ENCODE peak calls at places on chromosomes 2 and 18, in ten cellular contexts. One of them, this sample, is unnamed. For H3K4me1, the result is how much of the 10 kb centered on the place peaks cover.

GRCh38 chr2:73700111-73700510 is 37.0 kb downstream of the TPRKB start:
- DNase-seq in GM23248: no peak
- DNase-seq in spleen: no peak
- DNase-seq in astrocyte: no peak
- DNase-seq in aorta: no peak
- DNase-seq in CD8-positive, alpha-beta T cell: no peak
- DNase-seq in heart right ventricle: no peak
- DNase-seq in neuronal stem cell: no peak
- DNase-seq in neural progenitor cell: no peak
- DNase-seq in hepatocyte: no peak
- DNase-seq in this sample: no peak

GRCh38 chr18:50454379-50455005 is 79.6 kb downstream of the SKA1 start:
- DNase-seq in GM23248: no peak
- DNase-seq in spleen: no peak
- DNase-seq in astrocyte: no peak
- DNase-seq in aorta: no peak
- DNase-seq in CD8-positive, alpha-beta T cell: no peak
- DNase-seq in heart right ventricle: no peak
- DNase-seq in neuronal stem cell: no peak
- DNase-seq in neural progenitor cell: peak
- DNase-seq in hepatocyte: no peak
- DNase-seq in this sample: peak

GRCh38 chr2:73075477-73076373 is 4.2 kb upstream of the SFXN5 start:
- DNase-seq in GM23248: no peak
- DNase-seq in spleen: peak
- DNase-seq in astrocyte: peak
- DNase-seq in aorta: peak
- DNase-seq in CD8-positive, alpha-beta T cell: no peak
- DNase-seq in heart right ventricle: peak
- DNase-seq in neuronal stem cell: no peak
- DNase-seq in neural progenitor cell: no peak
- DNase-seq in hepatocyte: no peak
- DNase-seq in this sample: no peak

GRCh38 chr18:22293417-22293816 is 124.0 kb downstream of the GATA6 start:
- DNase-seq in GM23248: peak
- DNase-seq in spleen: no peak
- DNase-seq in astrocyte: peak
- DNase-seq in aorta: no peak
- DNase-seq in CD8-positive, alpha-beta T cell: no peak
- DNase-seq in heart right ventricle: no peak
- DNase-seq in neuronal stem cell: no peak
- DNase-seq in neural progenitor cell: no peak
- DNase-seq in hepatocyte: no peak
- DNase-seq in this sample: no peak

GRCh38 chr2:68193774-68194372 is 36.2 kb downstream of the PNO1 start:
- DNase-seq in GM23248: peak
- DNase-seq in spleen: no peak
- DNase-seq in astrocyte: peak
- DNase-seq in aorta: no peak
- DNase-seq in CD8-positive, alpha-beta T cell: no peak
- DNase-seq in heart right ventricle: no peak
- DNase-seq in neuronal stem cell: no peak
- DNase-seq in neural progenitor cell: no peak
- DNase-seq in hepatocyte: no peak
- DNase-seq in this sample: no peak

GRCh38 chr2:190679391-190679790 is 30.5 kb downstream of the NAB1 start:
- DNase-seq in GM23248: no peak
- DNase-seq in spleen: no peak
- DNase-seq in astrocyte: no peak
- DNase-seq in aorta: no peak
- DNase-seq in CD8-positive, alpha-beta T cell: no peak
- DNase-seq in heart right ventricle: no peak
- DNase-seq in neuronal stem cell: no peak
- DNase-seq in neural progenitor cell: no peak
- DNase-seq in hepatocyte: no peak
- DNase-seq in this sample: no peak

GRCh38 chr18:48006415-48007175 is 76.1 kb upstream of the SMAD2 start:
- DNase-seq in GM23248: no peak
- DNase-seq in spleen: no peak
- DNase-seq in astrocyte: no peak
- DNase-seq in aorta: no peak
- DNase-seq in CD8-positive, alpha-beta T cell: no peak
- DNase-seq in heart right ventricle: no peak
- DNase-seq in neuronal stem cell: no peak
- DNase-seq in neural progenitor cell: no peak
- DNase-seq in hepatocyte: no peak
- DNase-seq in this sample: no peak

GRCh38 chr18:12015697-12016062 is 34.4 kb downstream of the IMPA2 start:
- DNase-seq in GM23248: peak
- DNase-seq in spleen: peak
- DNase-seq in astrocyte: peak
- DNase-seq in aorta: peak
- DNase-seq in CD8-positive, alpha-beta T cell: no peak
- DNase-seq in heart right ventricle: peak
- DNase-seq in neuronal stem cell: no peak
- DNase-seq in neural progenitor cell: no peak
- DNase-seq in hepatocyte: no peak
- DNase-seq in this sample: no peak

GRCh38 chr2:212683346-212683745 is 144.7 kb upstream of the ERBB4 start:
- DNase-seq in GM23248: peak
- DNase-seq in spleen: no peak
- DNase-seq in astrocyte: peak
- DNase-seq in aorta: no peak
- DNase-seq in CD8-positive, alpha-beta T cell: no peak
- DNase-seq in heart right ventricle: no peak
- DNase-seq in neuronal stem cell: no peak
- DNase-seq in neural progenitor cell: no peak
- DNase-seq in hepatocyte: no peak
- DNase-seq in this sample: no peak

GRCh38 chr18:62332964-62333695 is 8.0 kb downstream of the TNFRSF11A start:
- DNase-seq in GM23248: no peak
- DNase-seq in spleen: no peak
- DNase-seq in astrocyte: no peak
- DNase-seq in aorta: no peak
- DNase-seq in CD8-positive, alpha-beta T cell: no peak
- DNase-seq in heart right ventricle: no peak
- DNase-seq in neuronal stem cell: no peak
- DNase-seq in neural progenitor cell: no peak
- DNase-seq in hepatocyte: no peak
- DNase-seq in this sample: no peak

DNA sequence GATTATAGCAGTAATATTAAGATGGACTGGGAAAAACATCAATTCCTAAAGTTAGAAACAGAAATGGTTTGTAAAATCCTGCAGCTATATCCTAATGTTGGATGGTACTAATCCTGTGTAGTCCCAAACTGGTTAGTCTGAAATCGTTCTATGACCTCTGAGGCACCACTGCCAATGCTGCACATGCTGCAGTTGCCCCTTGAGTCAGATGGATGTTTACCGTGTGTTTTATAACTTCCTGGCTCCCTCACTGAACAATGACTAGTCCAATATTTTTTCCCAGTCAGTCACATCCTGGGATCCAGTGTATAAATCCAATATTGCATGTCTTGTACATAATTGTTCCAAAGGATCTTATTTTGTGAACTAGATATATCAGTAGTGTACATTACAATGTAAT is 226.7 kb upstream of the PKDCC start:
- DNase-seq in GM23248: no peak
- DNase-seq in spleen: no peak
- DNase-seq in astrocyte: no peak
- DNase-seq in aorta: no peak
- DNase-seq in CD8-positive, alpha-beta T cell: no peak
- DNase-seq in heart right ventricle: no peak
- DNase-seq in neuronal stem cell: no peak
- DNase-seq in neural progenitor cell: no peak
- DNase-seq in hepatocyte: no peak
- DNase-seq in this sample: no peak
- H3K4me1 ChIP-seq in GM23248: under half
- H3K4me1 ChIP-seq in spleen: under half
- H3K4me1 ChIP-seq in astrocyte: under half
- H3K4me1 ChIP-seq in aorta: under half
- H3K4me1 ChIP-seq in CD8-positive, alpha-beta T cell: under half
- H3K4me1 ChIP-seq in heart right ventricle: under half
- H3K4me1 ChIP-seq in neuronal stem cell: under half
- H3K4me1 ChIP-seq in neural progenitor cell: under half
- H3K4me1 ChIP-seq in hepatocyte: under half
- H3K4me1 ChIP-seq in this sample: under half

GRCh38 chr2:128538401-128538800 is 219.7 kb upstream of the HS6ST1 start:
- DNase-seq in GM23248: no peak
- DNase-seq in spleen: peak
- DNase-seq in astrocyte: no peak
- DNase-seq in aorta: no peak
- DNase-seq in CD8-positive, alpha-beta T cell: no peak
- DNase-seq in heart right ventricle: no peak
- DNase-seq in neuronal stem cell: no peak
- DNase-seq in neural progenitor cell: no peak
- DNase-seq in hepatocyte: no peak
- DNase-seq in this sample: no peak
- H3K4me3 ChIP-seq in GM23248: no peak
- H3K4me3 ChIP-seq in spleen: no peak
- H3K4me3 ChIP-seq in astrocyte: no peak
- H3K4me3 ChIP-seq in aorta: no peak
- H3K4me3 ChIP-seq in CD8-positive, alpha-beta T cell: no peak
- H3K4me3 ChIP-seq in heart right ventricle: no peak
- H3K4me3 ChIP-seq in neuronal stem cell: peak
- H3K4me3 ChIP-seq in neural progenitor cell: no peak
- H3K4me3 ChIP-seq in hepatocyte: no peak
- H3K4me3 ChIP-seq in this sample: no peak

GRCh38 chr2:165467921-165468320 is 1.6 kb upstream of the CSRNP3 start:
- DNase-seq in GM23248: no peak
- DNase-seq in spleen: no peak
- DNase-seq in astrocyte: no peak
- DNase-seq in aorta: no peak
- DNase-seq in CD8-positive, alpha-beta T cell: no peak
- DNase-seq in heart right ventricle: no peak
- DNase-seq in neuronal stem cell: no peak
- DNase-seq in neural progenitor cell: no peak
- DNase-seq in hepatocyte: no peak
- DNase-seq in this sample: peak

GRCh38 chr2:165469417-165469816 is at the start of gene CSRNP3:
- DNase-seq in GM23248: peak
- DNase-seq in spleen: no peak
- DNase-seq in astrocyte: peak
- DNase-seq in aorta: no peak
- DNase-seq in CD8-positive, alpha-beta T cell: no peak
- DNase-seq in heart right ventricle: peak
- DNase-seq in neuronal stem cell: peak
- DNase-seq in neural progenitor cell: peak
- DNase-seq in hepatocyte: peak
- DNase-seq in this sample: peak

GRCh38 chr2:165471349-165471975 is 2.0 kb downstream of the CSRNP3 start:
- DNase-seq in GM23248: no peak
- DNase-seq in spleen: no peak
- DNase-seq in astrocyte: peak
- DNase-seq in aorta: no peak
- DNase-seq in CD8-positive, alpha-beta T cell: no peak
- DNase-seq in heart right ventricle: no peak
- DNase-seq in neuronal stem cell: no peak
- DNase-seq in neural progenitor cell: no peak
- DNase-seq in hepatocyte: no peak
- DNase-seq in this sample: no peak

GRCh38 chr2:165466386-165466785 is 3.1 kb upstream of the CSRNP3 start:
- DNase-seq in GM23248: no peak
- DNase-seq in spleen: no peak
- DNase-seq in astrocyte: no peak
- DNase-seq in aorta: no peak
- DNase-seq in CD8-positive, alpha-beta T cell: no peak
- DNase-seq in heart right ventricle: no peak
- DNase-seq in neuronal stem cell: no peak
- DNase-seq in neural progenitor cell: no peak
- DNase-seq in hepatocyte: no peak
- DNase-seq in this sample: no peak

DNA sequence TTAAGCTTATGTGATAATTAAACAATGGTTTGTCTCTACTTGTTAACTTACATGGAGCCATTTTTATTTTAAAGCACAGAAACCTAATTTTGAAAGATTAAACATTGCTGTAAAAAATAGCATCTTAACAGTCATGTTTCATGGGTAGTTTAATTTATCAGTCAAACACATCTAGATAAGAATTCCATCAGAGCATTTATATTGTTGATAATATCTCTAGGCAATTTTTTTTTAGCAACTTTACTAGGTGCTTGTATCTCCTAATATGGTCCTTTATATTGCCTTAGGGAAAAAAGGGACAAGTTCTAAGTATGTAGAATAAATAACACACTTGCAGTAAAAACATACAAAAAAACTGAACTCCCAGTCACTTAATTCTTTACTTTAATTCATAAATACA is 853 bp downstream of the CSRNP3 start:
- DNase-seq in GM23248: no peak
- DNase-seq in spleen: no peak
- DNase-seq in astrocyte: no peak
- DNase-seq in aorta: no peak
- DNase-seq in CD8-positive, alpha-beta T cell: no peak
- DNase-seq in heart right ventricle: no peak
- DNase-seq in neuronal stem cell: no peak
- DNase-seq in neural progenitor cell: no peak
- DNase-seq in hepatocyte: no peak
- DNase-seq in this sample: no peak
- H3K4me1 ChIP-seq in GM23248: under half
- H3K4me1 ChIP-seq in spleen: under half
- H3K4me1 ChIP-seq in astrocyte: under half
- H3K4me1 ChIP-seq in aorta: under half
- H3K4me1 ChIP-seq in CD8-positive, alpha-beta T cell: under half
- H3K4me1 ChIP-seq in heart right ventricle: under half
- H3K4me1 ChIP-seq in neuronal stem cell: under half
- H3K4me1 ChIP-seq in neural progenitor cell: under half
- H3K4me1 ChIP-seq in hepatocyte: under half
- H3K4me1 ChIP-seq in this sample: under half

DNA sequence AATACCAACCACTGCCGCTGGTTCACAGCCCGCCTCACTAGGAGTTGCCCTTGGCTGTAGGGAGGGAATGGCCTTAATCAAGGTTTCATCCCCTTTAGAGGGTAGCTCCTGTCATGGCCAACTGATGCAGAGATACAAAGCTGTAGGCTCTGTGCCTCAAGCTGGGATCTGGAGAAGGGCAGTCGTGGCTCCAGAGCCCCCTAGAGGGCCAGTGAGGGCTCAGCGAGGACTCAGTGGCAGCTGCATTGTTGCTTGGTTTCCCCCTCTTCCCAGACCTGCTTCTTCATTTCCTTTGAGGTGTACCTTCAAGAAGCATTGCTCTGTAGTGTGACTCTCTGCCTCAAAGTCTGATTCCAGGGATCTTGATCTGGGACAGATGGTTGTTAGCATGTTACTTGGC is 302.1 kb downstream of the LPIN1 start:
- DNase-seq in GM23248: no peak
- DNase-seq in spleen: no peak
- DNase-seq in astrocyte: no peak
- DNase-seq in aorta: no peak
- DNase-seq in CD8-positive, alpha-beta T cell: no peak
- DNase-seq in heart right ventricle: no peak
- DNase-seq in neuronal stem cell: no peak
- DNase-seq in neural progenitor cell: peak
- DNase-seq in hepatocyte: no peak
- DNase-seq in this sample: peak
- H3K4me3 ChIP-seq in GM23248: no peak
- H3K4me3 ChIP-seq in spleen: no peak
- H3K4me3 ChIP-seq in astrocyte: no peak
- H3K4me3 ChIP-seq in aorta: no peak
- H3K4me3 ChIP-seq in CD8-positive, alpha-beta T cell: no peak
- H3K4me3 ChIP-seq in heart right ventricle: no peak
- H3K4me3 ChIP-seq in neuronal stem cell: no peak
- H3K4me3 ChIP-seq in neural progenitor cell: no peak
- H3K4me3 ChIP-seq in hepatocyte: no peak
- H3K4me3 ChIP-seq in this sample: no peak